ENCODE peak calls at places on chromosomes 13 and 19, in ten cellular contexts. F is C1 segment of cervical spinal cord; T is ACHN; C is nucleus accumbens; H is stimulated activated naive CD4-positive, alpha-beta T cell; R is lower lobe of right lung; N is thoracic aorta; O is GM03348; A is K562; Y is retina. G is an unnamed sample.

GRCh38 chr19:49858591-49858985 is 7.6 kb downstream of the PTOV1 start:
- DNase-seq in Y (no peak), T (no peak), O (no peak), C (peak), F (peak), R (no peak), H (no peak), A (no peak), N (no peak), G (no peak)

GRCh38 chr13:26034018-26034417 is 17.8 kb downstream of the SHISA2 start:
- DNase-seq in F (no peak), T (no peak), R (no peak), C (no peak), Y (no peak), O (no peak), N (no peak), H (no peak), A (no peak), G (no peak)

GRCh38 chr13:28159057-28159456 is 20.7 kb downstream of the PAN3 start:
- DNase-seq in R (no peak), C (no peak), Y (no peak), O (no peak), H (no peak), F (no peak), A (no peak), N (no peak), T (no peak), G (no peak)

GRCh38 chr19:30671622-30672051 is 299.5 kb downstream of the ZNF536 start:
- DNase-seq in C (no peak), T (no peak), O (no peak), R (no peak), Y (no peak), A (no peak), H (no peak), N (no peak), F (no peak), G (peak)

GRCh38 chr13:41224113-41225110 is 30.0 kb upstream of the KBTBD7 start:
- DNase-seq in F (no peak), T (peak), C (no peak), H (no peak), A (no peak), O (peak), N (no peak), Y (no peak), R (no peak), G (no peak)

GRCh38 chr19:55259540-55260210 is 858 bp upstream of the PPP6R1 start:
- DNase-seq in A (peak), R (peak), T (no peak), Y (no peak), F (peak), C (no peak), O (no peak), N (no peak), H (no peak), G (no peak)

GRCh38 chr13:98930014-98930625 is 47.7 kb downstream of the DOCK9 start:
- DNase-seq in T (no peak), F (peak), C (peak), N (no peak), H (no peak), O (no peak), Y (no peak), R (no peak), A (no peak), G (no peak)

GRCh38 chr19:50377051-50377441 is 789 bp downstream of the NR1H2 start:
- DNase-seq in R (no peak), H (peak), N (no peak), F (no peak), Y (no peak), C (no peak), A (peak), T (peak), O (no peak), G (no peak)

GRCh38 chr13:72246396-72246795 is 379.4 kb upstream of the DACH1 start:
- DNase-seq in N (no peak), H (no peak), R (no peak), A (no peak), O (no peak), Y (no peak), T (no peak), C (no peak), F (no peak), G (no peak)

GRCh38 chr19:3852614-3853254 is 16.1 kb downstream of the ZFR2 start:
- DNase-seq in A (peak), R (no peak), T (peak), N (no peak), Y (no peak), F (no peak), C (no peak), O (peak), H (peak), G (peak)

GRCh38 chr19:58562126-58563033 is 4.0 kb upstream of the UBE2M start:
- DNase-seq in N (no peak), T (no peak), A (no peak), H (no peak), F (no peak), Y (peak), C (no peak), R (peak), O (no peak), G (no peak)

GRCh38 chr13:45339867-45340266 is 1.1 kb downstream of the TPT1 start:
- DNase-seq in O (no peak), A (no peak), C (no peak), T (no peak), N (no peak), R (no peak), F (no peak), Y (no peak), H (peak), G (no peak)

GRCh38 chr13:113758651-113759524 is at the start of gene TMEM255B:
- DNase-seq in H (peak), A (peak), N (peak), O (peak), Y (peak), R (peak), F (peak), C (peak), T (peak), G (no peak)

GRCh38 chr13:113657851-113658741 is at the start of gene ATP4B:
- DNase-seq in O (no peak), A (no peak), N (no peak), R (peak), Y (no peak), C (no peak), T (no peak), F (no peak), H (no peak), G (no peak)

GRCh38 chr19:13846533-13847032 is 30.4 kb upstream of the NANOS3 start:
- DNase-seq in T (peak), A (peak), H (peak), R (peak), Y (peak), N (peak), C (peak), O (peak), F (peak), G (peak)

GRCh38 chr19:53461866-53462265 is 5.7 kb upstream of the ZNF813 start:
- DNase-seq in A (no peak), T (no peak), H (no peak), C (no peak), N (no peak), O (no peak), F (no peak), R (no peak), Y (no peak), G (no peak)

GRCh38 chr13:105732946-105733529 is 802.4 kb downstream of the EFNB2 start:
- DNase-seq in N (no peak), F (no peak), T (no peak), Y (no peak), R (no peak), A (no peak), C (no peak), O (no peak), H (no peak), G (no peak)

GRCh38 chr19:45469835-45470146 is 2.0 kb downstream of the FOSB start:
- DNase-seq in R (no peak), T (no peak), F (no peak), H (no peak), O (peak), N (peak), A (peak), C (peak), Y (no peak), G (peak)

GRCh38 chr13:66528139-66528538 is 702.0 kb downstream of the PCDH9 start:
- DNase-seq in H (no peak), F (no peak), O (no peak), A (no peak), Y (no peak), R (no peak), C (no peak), T (no peak), N (no peak), G (no peak)

GRCh38 chr19:1663854-1664253 is 11.4 kb upstream of the TCF3 start:
- DNase-seq in N (no peak), R (no peak), Y (no peak), F (no peak), C (no peak), H (no peak), O (no peak), A (no peak), T (no peak), G (no peak)

GRCh38 chr19:16127080-16127479 is 15.4 kb downstream of the RAB8A start:
- DNase-seq in T (no peak), A (no peak), R (no peak), O (no peak), C (no peak), N (no peak), Y (no peak), H (no peak), F (no peak), G (no peak)

GRCh38 chr13:89279374-89279773 is 1608.2 kb downstream of the SLITRK5 start:
- DNase-seq in H (no peak), T (no peak), Y (no peak), R (no peak), C (no peak), F (no peak), O (no peak), N (no peak), A (no peak), G (no peak)

G was measured in H4.